ENCODE peak calls at places on chromosomes 1 and 21, in seven cellular contexts. V is activated CD4-positive, alpha-beta T cell treated with anti-CD3 and anti-CD28 coated beads, Interleukin-2, amount 50 U/mL, for 1 hour; W is skeletal muscle cell; B is MV-4-11; J is IMR-90; M is brain microvascular endothelial cell; N is non-pigmented ciliary epithelial cell. D is an unnamed sample.

GRCh38 chr1:63317007-63317813 is 5.2 kb upstream of the FOXD3 start:
- DNase-seq in V (peak; percentile 41), W (no peak), B (peak; percentile 62), J (peak; percentile 41), M (peak; percentile 17), N (no peak), D (peak; percentile 24)

GRCh38 chr1:179744401-179745130 is 1.5 kb downstream of the FAM163A start:
- DNase-seq in V (no peak), W (no peak), B (no peak), J (no peak), M (no peak), N (no peak), D (no peak)

GRCh38 chr1:31426249-31426922 is 13.4 kb downstream of the SERINC2 start:
- DNase-seq in V (no peak), W (no peak), B (no peak), J (no peak), M (no peak), N (no peak), D (no peak)

GRCh38 chr21:26887241-26887640 is 42.0 kb upstream of the ADAMTS1 start:
- DNase-seq in V (no peak), W (no peak), B (no peak), J (peak; percentile 15), M (peak; percentile 28), N (peak; percentile 3), D (no peak)

GRCh38 chr21:45386336-45386727 is 18.6 kb upstream of the COL18A1 start:
- DNase-seq in V (no peak), W (no peak), B (no peak), J (no peak), M (no peak), N (no peak), D (no peak)

GRCh38 chr1:29706936-29707335 is 470.6 kb downstream of the PTPRU start:
- DNase-seq in V (no peak), W (no peak), B (no peak), J (peak; percentile 44), M (no peak), N (no peak), D (no peak)

GRCh38 chr1:52676249-52676903 is 21.8 kb downstream of the COA7 start:
- DNase-seq in V (no peak), W (no peak), B (no peak), J (no peak), M (no peak), N (no peak), D (no peak)

GRCh38 chr1:214717323-214717722 is 114.3 kb downstream of the CENPF start:
- DNase-seq in V (no peak), W (no peak), B (no peak), J (no peak), M (no peak), N (no peak), D (no peak)

GRCh38 chr1:242139437-242139836 is 140.5 kb upstream of the MAP1LC3C start:
- DNase-seq in V (no peak), W (no peak), B (peak; percentile 87), J (no peak), M (no peak), N (no peak), D (no peak)

GRCh38 chr1:150535511-150536281 is 13.5 kb upstream of the ADAMTSL4 start:
- DNase-seq in V (no peak), W (no peak), B (no peak), J (peak; percentile 60), M (no peak), N (no peak), D (no peak)

GRCh38 chr1:156591181-156591431 is 470 bp upstream of the NAXE start:
- DNase-seq in V (no peak), W (no peak), B (no peak), J (no peak), M (no peak), N (no peak), D (no peak)

GRCh38 chr1:206513312-206514111 is 6.2 kb downstream of the RASSF5 start:
- DNase-seq in V (no peak), W (peak; percentile 88), B (no peak), J (peak; percentile 87), M (peak; percentile 39), N (no peak), D (no peak)

GRCh38 chr1:225926551-225927113 is 2.6 kb upstream of the PYCR2 start:
- DNase-seq in V (no peak), W (no peak), B (peak; percentile 21), J (peak; percentile 44), M (peak; percentile 37), N (no peak), D (no peak)

GRCh38 chr1:160453443-160453842 is 53.1 kb downstream of the VANGL2 start:
- DNase-seq in V (no peak), W (no peak), B (no peak), J (no peak), M (no peak), N (no peak), D (no peak)

GRCh38 chr1:161743231-161743630 is 6.4 kb upstream of the DUSP12 start:
- DNase-seq in V (no peak), W (no peak), B (no peak), J (no peak), M (no peak), N (no peak), D (no peak)

GRCh38 chr1:102891868-102892625 is 216.3 kb downstream of the COL11A1 start:
- DNase-seq in V (no peak), W (peak; percentile 51), B (peak; percentile 68), J (peak; percentile 87), M (peak; percentile 16), N (peak; percentile 75), D (no peak)

GRCh38 chr1:64584479-64584878 is 114.5 kb downstream of the CACHD1 start:
- DNase-seq in V (no peak), W (no peak), B (no peak), J (no peak), M (no peak), N (no peak), D (no peak)

GRCh38 chr1:41382531-41383090 is 21.4 kb downstream of the FOXO6 start:
- DNase-seq in V (no peak), W (no peak), B (no peak), J (no peak), M (no peak), N (no peak), D (no peak)

GRCh38 chr1:155976913-155977606 is 1.3 kb downstream of the ARHGEF2 start:
- DNase-seq in V (no peak), W (no peak), B (no peak), J (no peak), M (no peak), N (no peak), D (no peak)

GRCh38 chr1:94579876-94580294 is 38.3 kb upstream of the F3 start:
- DNase-seq in V (no peak), W (peak; percentile 81), B (no peak), J (peak; percentile 98), M (peak; percentile 91), N (peak; percentile 92), D (no peak)

GRCh38 chr1:244207042-244207934 is 156.2 kb downstream of the ZBTB18 start:
- DNase-seq in V (no peak), W (no peak), B (no peak), J (peak; percentile 57), M (no peak), N (no peak), D (no peak)

GRCh38 chr1:11054666-11055065 is 5.2 kb downstream of the SRM start:
- DNase-seq in V (no peak), W (no peak), B (no peak), J (no peak), M (no peak), N (no peak), D (no peak)

GRCh38 chr1:156862602-156863599 is 2.2 kb downstream of the NTRK1 start:
- DNase-seq in V (no peak), W (no peak), B (no peak), J (no peak), M (no peak), N (no peak), D (no peak)

GRCh38 chr1:31524196-31524967 is 51.9 kb upstream of the TINAGL1 start:
- DNase-seq in V (no peak), W (no peak), B (peak; percentile 95), J (no peak), M (no peak), N (no peak), D (no peak)

GRCh38 chr1:151720190-151720953 is 950 bp upstream of the RIIAD1 start:
- DNase-seq in V (no peak), W (no peak), B (peak; percentile 25), J (peak; percentile 22), M (peak; percentile 12), N (no peak), D (no peak)

GRCh38 chr1:205547932-205548827 is 43.7 kb downstream of the CDK18 start:
- DNase-seq in V (no peak), W (no peak), B (no peak), J (no peak), M (no peak), N (no peak), D (no peak)

GRCh38 chr21:44870748-44871495 is 2.6 kb downstream of the PTTG1IP start:
- DNase-seq in V (peak; percentile 39), W (no peak), B (no peak), J (no peak), M (no peak), N (no peak), D (no peak)

GRCh38 chr1:37083551-37084119 is 49.3 kb upstream of the GRIK3 start:
- DNase-seq in V (no peak), W (no peak), B (no peak), J (no peak), M (no peak), N (no peak), D (no peak)

GRCh38 chr1:66553846-66554245 is 19.9 kb downstream of the SGIP1 start:
- DNase-seq in V (no peak), W (peak; percentile 60), B (no peak), J (peak; percentile 81), M (no peak), N (no peak), D (no peak)

GRCh38 chr1:147292635-147293251 is 50.3 kb downstream of the CHD1L start:
- DNase-seq in V (no peak), W (peak; percentile 95), B (peak; percentile 12), J (peak; percentile 99), M (peak; percentile 96), N (peak; percentile 85), D (no peak)

GRCh38 chr1:6465461-6466005 is 440 bp downstream of the TNFRSF25 start:
- DNase-seq in V (peak; percentile 54), W (no peak), B (no peak), J (no peak), M (no peak), N (no peak), D (no peak)

D was measured in T follicular helper cell.